ENCODE peak calls at places on chromosomes 16 and 17, in five cellular contexts. One of them, this sample, is unnamed.

GRCh38 chr17:56679148-56679766 is 85.8 kb downstream of the NOG start:
- DNase-seq in stimulated activated CD8-positive, alpha-beta memory T cell treated with anti-CD3 and anti-CD28 coated beads, Interleukin-2, amount 100 ng/mL, for 1 hour: no peak
- DNase-seq in germinal center: peak; percentile 22
- DNase-seq in T-cell: no peak
- DNase-seq in GM13976: peak; percentile 51
- DNase-seq in this sample: no peak

GRCh38 chr17:44360826-44361225 is 2.8 kb downstream of the FAM171A2 start:
- DNase-seq in stimulated activated CD8-positive, alpha-beta memory T cell treated with anti-CD3 and anti-CD28 coated beads, Interleukin-2, amount 100 ng/mL, for 1 hour: no peak
- DNase-seq in GM13976: no peak
- DNase-seq in germinal center: no peak
- DNase-seq in T-cell: no peak
- DNase-seq in this sample: no peak

GRCh38 chr17:63525190-63525946 is 2.2 kb downstream of the KCNH6 start:
- DNase-seq in T-cell: no peak
- DNase-seq in germinal center: no peak
- DNase-seq in GM13976: no peak
- DNase-seq in stimulated activated CD8-positive, alpha-beta memory T cell treated with anti-CD3 and anti-CD28 coated beads, Interleukin-2, amount 100 ng/mL, for 1 hour: no peak
- DNase-seq in this sample: no peak

GRCh38 chr17:16945513-16946201 is 26.3 kb downstream of the TNFRSF13B start:
- DNase-seq in germinal center: no peak
- DNase-seq in GM13976: no peak
- DNase-seq in T-cell: no peak
- DNase-seq in stimulated activated CD8-positive, alpha-beta memory T cell treated with anti-CD3 and anti-CD28 coated beads, Interleukin-2, amount 100 ng/mL, for 1 hour: no peak
- DNase-seq in this sample: no peak

GRCh38 chr16:22165508-22166285 is 3.4 kb downstream of the SDR42E2 start:
- DNase-seq in T-cell: no peak
- DNase-seq in germinal center: no peak
- DNase-seq in stimulated activated CD8-positive, alpha-beta memory T cell treated with anti-CD3 and anti-CD28 coated beads, Interleukin-2, amount 100 ng/mL, for 1 hour: no peak
- DNase-seq in GM13976: no peak
- DNase-seq in this sample: no peak

GRCh38 chr16:78443780-78444422 is 344.4 kb downstream of the WWOX start:
- DNase-seq in GM13976: no peak
- DNase-seq in germinal center: no peak
- DNase-seq in T-cell: no peak
- DNase-seq in stimulated activated CD8-positive, alpha-beta memory T cell treated with anti-CD3 and anti-CD28 coated beads, Interleukin-2, amount 100 ng/mL, for 1 hour: no peak
- DNase-seq in this sample: peak; percentile 16

GRCh38 chr16:58614212-58614611 is 15.4 kb downstream of the CNOT1 start:
- DNase-seq in T-cell: no peak
- DNase-seq in GM13976: no peak
- DNase-seq in stimulated activated CD8-positive, alpha-beta memory T cell treated with anti-CD3 and anti-CD28 coated beads, Interleukin-2, amount 100 ng/mL, for 1 hour: no peak
- DNase-seq in germinal center: no peak
- DNase-seq in this sample: no peak

GRCh38 chr16:15857779-15858560 is 1.1 kb upstream of the MYH11 start:
- DNase-seq in T-cell: no peak
- DNase-seq in stimulated activated CD8-positive, alpha-beta memory T cell treated with anti-CD3 and anti-CD28 coated beads, Interleukin-2, amount 100 ng/mL, for 1 hour: no peak
- DNase-seq in germinal center: no peak
- DNase-seq in GM13976: peak; percentile 40
- DNase-seq in this sample: no peak

GRCh38 chr17:80097307-80097630 is 4.1 kb upstream of the GAA start:
- DNase-seq in germinal center: no peak
- DNase-seq in T-cell: no peak
- DNase-seq in GM13976: no peak
- DNase-seq in stimulated activated CD8-positive, alpha-beta memory T cell treated with anti-CD3 and anti-CD28 coated beads, Interleukin-2, amount 100 ng/mL, for 1 hour: no peak
- DNase-seq in this sample: no peak

GRCh38 chr17:382644-383533 is 30.3 kb upstream of the RPH3AL start:
- DNase-seq in stimulated activated CD8-positive, alpha-beta memory T cell treated with anti-CD3 and anti-CD28 coated beads, Interleukin-2, amount 100 ng/mL, for 1 hour: no peak
- DNase-seq in T-cell: no peak
- DNase-seq in GM13976: no peak
- DNase-seq in germinal center: no peak
- DNase-seq in this sample: no peak

GRCh38 chr17:74296548-74296936 is 22.5 kb downstream of the DNAI2 start:
- DNase-seq in GM13976: no peak
- DNase-seq in T-cell: no peak
- DNase-seq in stimulated activated CD8-positive, alpha-beta memory T cell treated with anti-CD3 and anti-CD28 coated beads, Interleukin-2, amount 100 ng/mL, for 1 hour: no peak
- DNase-seq in germinal center: no peak
- DNase-seq in this sample: peak; percentile 15

GRCh38 chr16:25838724-25839186 is 147.0 kb downstream of the HS3ST4 start:
- DNase-seq in germinal center: peak; percentile 19
- DNase-seq in T-cell: no peak
- DNase-seq in stimulated activated CD8-positive, alpha-beta memory T cell treated with anti-CD3 and anti-CD28 coated beads, Interleukin-2, amount 100 ng/mL, for 1 hour: no peak
- DNase-seq in GM13976: peak; percentile 22
- DNase-seq in this sample: peak; percentile 5

GRCh38 chr16:16047761-16048160 is 98.3 kb downstream of the ABCC1 start:
- DNase-seq in stimulated activated CD8-positive, alpha-beta memory T cell treated with anti-CD3 and anti-CD28 coated beads, Interleukin-2, amount 100 ng/mL, for 1 hour: no peak
- DNase-seq in T-cell: no peak
- DNase-seq in GM13976: no peak
- DNase-seq in germinal center: no peak
- DNase-seq in this sample: no peak

GRCh38 chr17:81371910-81372760 is 23.1 kb upstream of the BAHCC1 start:
- DNase-seq in stimulated activated CD8-positive, alpha-beta memory T cell treated with anti-CD3 and anti-CD28 coated beads, Interleukin-2, amount 100 ng/mL, for 1 hour: no peak
- DNase-seq in GM13976: no peak
- DNase-seq in germinal center: no peak
- DNase-seq in T-cell: no peak
- DNase-seq in this sample: no peak

GRCh38 chr17:54924405-54924804 is 23.8 kb downstream of the TOM1L1 start:
- DNase-seq in T-cell: no peak
- DNase-seq in stimulated activated CD8-positive, alpha-beta memory T cell treated with anti-CD3 and anti-CD28 coated beads, Interleukin-2, amount 100 ng/mL, for 1 hour: no peak
- DNase-seq in GM13976: no peak
- DNase-seq in germinal center: no peak
- DNase-seq in this sample: no peak

GRCh38 chr16:85422374-85423185 is 190.5 kb upstream of the GSE1 start:
- DNase-seq in T-cell: no peak
- DNase-seq in GM13976: no peak
- DNase-seq in stimulated activated CD8-positive, alpha-beta memory T cell treated with anti-CD3 and anti-CD28 coated beads, Interleukin-2, amount 100 ng/mL, for 1 hour: no peak
- DNase-seq in germinal center: no peak
- DNase-seq in this sample: no peak

GRCh38 chr17:68176770-68177169 is 71.1 kb upstream of the AMZ2 start:
- DNase-seq in GM13976: no peak
- DNase-seq in germinal center: no peak
- DNase-seq in T-cell: no peak
- DNase-seq in stimulated activated CD8-positive, alpha-beta memory T cell treated with anti-CD3 and anti-CD28 coated beads, Interleukin-2, amount 100 ng/mL, for 1 hour: no peak
- DNase-seq in this sample: no peak

GRCh38 chr17:36602030-36602737 is 801 bp downstream of the MRM1 start:
- DNase-seq in germinal center: no peak
- DNase-seq in T-cell: no peak
- DNase-seq in stimulated activated CD8-positive, alpha-beta memory T cell treated with anti-CD3 and anti-CD28 coated beads, Interleukin-2, amount 100 ng/mL, for 1 hour: no peak
- DNase-seq in GM13976: no peak
- DNase-seq in this sample: no peak

GRCh38 chr16:30120340-30121105 is 2.5 kb downstream of the MAPK3 start:
- DNase-seq in stimulated activated CD8-positive, alpha-beta memory T cell treated with anti-CD3 and anti-CD28 coated beads, Interleukin-2, amount 100 ng/mL, for 1 hour: no peak
- DNase-seq in GM13976: no peak
- DNase-seq in T-cell: no peak
- DNase-seq in germinal center: no peak
- DNase-seq in this sample: no peak

GRCh38 chr16:23670137-23670776 is 8.4 kb upstream of the PLK1 start:
- DNase-seq in GM13976: peak; percentile 77
- DNase-seq in germinal center: peak; percentile 34
- DNase-seq in stimulated activated CD8-positive, alpha-beta memory T cell treated with anti-CD3 and anti-CD28 coated beads, Interleukin-2, amount 100 ng/mL, for 1 hour: no peak
- DNase-seq in T-cell: no peak
- DNase-seq in this sample: no peak

GRCh38 chr17:36470499-36470898 is 16.0 kb upstream of the ZNHIT3 start:
- DNase-seq in germinal center: no peak
- DNase-seq in stimulated activated CD8-positive, alpha-beta memory T cell treated with anti-CD3 and anti-CD28 coated beads, Interleukin-2, amount 100 ng/mL, for 1 hour: no peak
- DNase-seq in T-cell: no peak
- DNase-seq in GM13976: no peak
- DNase-seq in this sample: no peak

GRCh38 chr17:2937331-2938003 is 125.9 kb downstream of the OR1D5 start:
- DNase-seq in germinal center: no peak
- DNase-seq in T-cell: no peak
- DNase-seq in stimulated activated CD8-positive, alpha-beta memory T cell treated with anti-CD3 and anti-CD28 coated beads, Interleukin-2, amount 100 ng/mL, for 1 hour: no peak
- DNase-seq in GM13976: no peak
- DNase-seq in this sample: no peak

GRCh38 chr16:85600078-85600477 is 13.0 kb upstream of the GSE1 start:
- DNase-seq in GM13976: no peak
- DNase-seq in germinal center: no peak
- DNase-seq in T-cell: no peak
- DNase-seq in stimulated activated CD8-positive, alpha-beta memory T cell treated with anti-CD3 and anti-CD28 coated beads, Interleukin-2, amount 100 ng/mL, for 1 hour: no peak
- DNase-seq in this sample: no peak